ENCODE peak calls at places on chromosomes 16 and 17, in six cellular contexts. One of them, this sample, is unnamed.

GRCh38 chr16:3570420-3571062 is 6.7 kb downstream of the NLRC3 start:
- DNase-seq in cardiac muscle cell: no peak
- DNase-seq in CD8-positive, alpha-beta T cell: no peak
- DNase-seq in epithelial cell of esophagus: no peak
- DNase-seq in HFF-Myc: no peak
- DNase-seq in AG09309: no peak
- DNase-seq in this sample: no peak

GRCh38 chr16:27258241-27258734 is 10.3 kb downstream of the NSMCE1 start:
- DNase-seq in HFF-Myc: no peak
- DNase-seq in cardiac muscle cell: peak
- DNase-seq in epithelial cell of esophagus: peak
- DNase-seq in AG09309: no peak
- DNase-seq in CD8-positive, alpha-beta T cell: no peak
- DNase-seq in this sample: no peak

GRCh38 chr17:44761932-44762810 is 3.4 kb downstream of the ADAM11 start:
- DNase-seq in CD8-positive, alpha-beta T cell: no peak
- DNase-seq in cardiac muscle cell: no peak
- DNase-seq in AG09309: no peak
- DNase-seq in epithelial cell of esophagus: no peak
- DNase-seq in HFF-Myc: no peak
- DNase-seq in this sample: no peak

GRCh38 chr17:14103821-14104220 is 34.5 kb downstream of the COX10 start:
- DNase-seq in CD8-positive, alpha-beta T cell: no peak
- DNase-seq in HFF-Myc: no peak
- DNase-seq in cardiac muscle cell: no peak
- DNase-seq in epithelial cell of esophagus: no peak
- DNase-seq in AG09309: no peak
- DNase-seq in this sample: no peak

GRCh38 chr16:62540496-62540895 is 504.3 kb upstream of the CDH8 start:
- DNase-seq in CD8-positive, alpha-beta T cell: no peak
- DNase-seq in AG09309: no peak
- DNase-seq in HFF-Myc: no peak
- DNase-seq in epithelial cell of esophagus: no peak
- DNase-seq in cardiac muscle cell: no peak
- DNase-seq in this sample: no peak

GRCh38 chr17:53516643-53517042 is 306.1 kb upstream of the KIF2B start:
- DNase-seq in cardiac muscle cell: peak
- DNase-seq in HFF-Myc: no peak
- DNase-seq in epithelial cell of esophagus: peak
- DNase-seq in CD8-positive, alpha-beta T cell: no peak
- DNase-seq in AG09309: no peak
- DNase-seq in this sample: no peak

GRCh38 chr17:81295678-81296381 is 723 bp upstream of the SLC38A10 start:
- DNase-seq in HFF-Myc: no peak
- DNase-seq in CD8-positive, alpha-beta T cell: peak
- DNase-seq in AG09309: no peak
- DNase-seq in cardiac muscle cell: peak
- DNase-seq in epithelial cell of esophagus: peak
- DNase-seq in this sample: peak

GRCh38 chr17:64146418-64147109 is 16.6 kb upstream of the ERN1 start:
- DNase-seq in CD8-positive, alpha-beta T cell: peak
- DNase-seq in cardiac muscle cell: peak
- DNase-seq in AG09309: no peak
- DNase-seq in epithelial cell of esophagus: peak
- DNase-seq in HFF-Myc: no peak
- DNase-seq in this sample: peak

GRCh38 chr16:75096730-75097129 is 19.9 kb downstream of the LDHD start:
- DNase-seq in AG09309: no peak
- DNase-seq in cardiac muscle cell: no peak
- DNase-seq in CD8-positive, alpha-beta T cell: no peak
- DNase-seq in HFF-Myc: no peak
- DNase-seq in epithelial cell of esophagus: peak
- DNase-seq in this sample: no peak

GRCh38 chr16:66366433-66367299 is at the start of gene CDH5:
- DNase-seq in HFF-Myc: no peak
- DNase-seq in epithelial cell of esophagus: no peak
- DNase-seq in cardiac muscle cell: peak
- DNase-seq in CD8-positive, alpha-beta T cell: no peak
- DNase-seq in AG09309: no peak
- DNase-seq in this sample: no peak

GRCh38 chr17:60065136-60065535 is 13.6 kb downstream of the HEATR6 start:
- DNase-seq in AG09309: no peak
- DNase-seq in HFF-Myc: no peak
- DNase-seq in CD8-positive, alpha-beta T cell: no peak
- DNase-seq in epithelial cell of esophagus: peak
- DNase-seq in cardiac muscle cell: peak
- DNase-seq in this sample: no peak

GRCh38 chr17:67829331-67829730 is 4.0 kb downstream of the BPTF start:
- DNase-seq in CD8-positive, alpha-beta T cell: peak
- DNase-seq in epithelial cell of esophagus: peak
- DNase-seq in AG09309: no peak
- DNase-seq in cardiac muscle cell: no peak
- DNase-seq in HFF-Myc: no peak
- DNase-seq in this sample: peak

GRCh38 chr17:60545465-60546191 is 19.6 kb upstream of the APPBP2 start:
- DNase-seq in HFF-Myc: no peak
- DNase-seq in cardiac muscle cell: no peak
- DNase-seq in epithelial cell of esophagus: no peak
- DNase-seq in CD8-positive, alpha-beta T cell: no peak
- DNase-seq in AG09309: no peak
- DNase-seq in this sample: no peak

GRCh38 chr16:68538880-68539701 is at the start of gene ZFP90:
- DNase-seq in CD8-positive, alpha-beta T cell: peak
- DNase-seq in cardiac muscle cell: peak
- DNase-seq in epithelial cell of esophagus: peak
- DNase-seq in AG09309: no peak
- DNase-seq in HFF-Myc: peak
- DNase-seq in this sample: peak

GRCh38 chr17:80941743-80942211 is 49.9 kb upstream of the CHMP6 start:
- DNase-seq in CD8-positive, alpha-beta T cell: no peak
- DNase-seq in AG09309: no peak
- DNase-seq in epithelial cell of esophagus: no peak
- DNase-seq in HFF-Myc: no peak
- DNase-seq in cardiac muscle cell: peak
- DNase-seq in this sample: no peak

GRCh38 chr17:2244545-2245525 is 58.8 kb downstream of the SMG6 start:
- DNase-seq in HFF-Myc: peak
- DNase-seq in epithelial cell of esophagus: peak
- DNase-seq in cardiac muscle cell: peak
- DNase-seq in AG09309: peak
- DNase-seq in CD8-positive, alpha-beta T cell: peak
- DNase-seq in this sample: peak

GRCh38 chr17:6191405-6192095 is 121.4 kb downstream of the WSCD1 start:
- DNase-seq in cardiac muscle cell: no peak
- DNase-seq in CD8-positive, alpha-beta T cell: no peak
- DNase-seq in epithelial cell of esophagus: no peak
- DNase-seq in AG09309: no peak
- DNase-seq in HFF-Myc: no peak
- DNase-seq in this sample: no peak

GRCh38 chr16:30108059-30108855 is 5.1 kb downstream of the GDPD3 start:
- DNase-seq in AG09309: no peak
- DNase-seq in HFF-Myc: no peak
- DNase-seq in epithelial cell of esophagus: no peak
- DNase-seq in cardiac muscle cell: no peak
- DNase-seq in CD8-positive, alpha-beta T cell: no peak
- DNase-seq in this sample: no peak

GRCh38 chr17:55161935-55162555 is 102.7 kb upstream of the HLF start:
- DNase-seq in CD8-positive, alpha-beta T cell: no peak
- DNase-seq in epithelial cell of esophagus: peak
- DNase-seq in cardiac muscle cell: peak
- DNase-seq in AG09309: peak
- DNase-seq in HFF-Myc: peak
- DNase-seq in this sample: no peak

GRCh38 chr17:31738067-31738466 is 121.0 kb downstream of the COPRS start:
- DNase-seq in CD8-positive, alpha-beta T cell: no peak
- DNase-seq in AG09309: no peak
- DNase-seq in epithelial cell of esophagus: no peak
- DNase-seq in cardiac muscle cell: no peak
- DNase-seq in HFF-Myc: no peak
- DNase-seq in this sample: no peak
- TF ChIP-seq CTCF in CD8-positive, alpha-beta T cell: no peak
- TF ChIP-seq CTCF in AG09309: no peak
- TF ChIP-seq CTCF in epithelial cell of esophagus: no peak
- TF ChIP-seq CTCF in cardiac muscle cell: no peak
- TF ChIP-seq CTCF in HFF-Myc: peak
- TF ChIP-seq CTCF in this sample: no peak

GRCh38 chr17:76385892-76386786 is 1.7 kb downstream of the SPHK1 start:
- DNase-seq in HFF-Myc: no peak
- DNase-seq in AG09309: no peak
- DNase-seq in epithelial cell of esophagus: peak
- DNase-seq in cardiac muscle cell: peak
- DNase-seq in CD8-positive, alpha-beta T cell: peak
- DNase-seq in this sample: peak

GRCh38 chr17:76391200-76391715 is 6.8 kb downstream of the SPHK1 start:
- DNase-seq in CD8-positive, alpha-beta T cell: no peak
- DNase-seq in AG09309: no peak
- DNase-seq in HFF-Myc: no peak
- DNase-seq in cardiac muscle cell: no peak
- DNase-seq in epithelial cell of esophagus: no peak
- DNase-seq in this sample: no peak

GRCh38 chr17:76386966-76387765 is 2.8 kb downstream of the SPHK1 start:
- DNase-seq in HFF-Myc: no peak
- DNase-seq in CD8-positive, alpha-beta T cell: no peak
- DNase-seq in AG09309: no peak
- DNase-seq in cardiac muscle cell: no peak
- DNase-seq in epithelial cell of esophagus: no peak
- DNase-seq in this sample: no peak

GRCh38 chr17:76390003-76390421 is 5.6 kb downstream of the SPHK1 start:
- DNase-seq in HFF-Myc: no peak
- DNase-seq in AG09309: no peak
- DNase-seq in epithelial cell of esophagus: no peak
- DNase-seq in CD8-positive, alpha-beta T cell: no peak
- DNase-seq in cardiac muscle cell: no peak
- DNase-seq in this sample: no peak

DNA sequence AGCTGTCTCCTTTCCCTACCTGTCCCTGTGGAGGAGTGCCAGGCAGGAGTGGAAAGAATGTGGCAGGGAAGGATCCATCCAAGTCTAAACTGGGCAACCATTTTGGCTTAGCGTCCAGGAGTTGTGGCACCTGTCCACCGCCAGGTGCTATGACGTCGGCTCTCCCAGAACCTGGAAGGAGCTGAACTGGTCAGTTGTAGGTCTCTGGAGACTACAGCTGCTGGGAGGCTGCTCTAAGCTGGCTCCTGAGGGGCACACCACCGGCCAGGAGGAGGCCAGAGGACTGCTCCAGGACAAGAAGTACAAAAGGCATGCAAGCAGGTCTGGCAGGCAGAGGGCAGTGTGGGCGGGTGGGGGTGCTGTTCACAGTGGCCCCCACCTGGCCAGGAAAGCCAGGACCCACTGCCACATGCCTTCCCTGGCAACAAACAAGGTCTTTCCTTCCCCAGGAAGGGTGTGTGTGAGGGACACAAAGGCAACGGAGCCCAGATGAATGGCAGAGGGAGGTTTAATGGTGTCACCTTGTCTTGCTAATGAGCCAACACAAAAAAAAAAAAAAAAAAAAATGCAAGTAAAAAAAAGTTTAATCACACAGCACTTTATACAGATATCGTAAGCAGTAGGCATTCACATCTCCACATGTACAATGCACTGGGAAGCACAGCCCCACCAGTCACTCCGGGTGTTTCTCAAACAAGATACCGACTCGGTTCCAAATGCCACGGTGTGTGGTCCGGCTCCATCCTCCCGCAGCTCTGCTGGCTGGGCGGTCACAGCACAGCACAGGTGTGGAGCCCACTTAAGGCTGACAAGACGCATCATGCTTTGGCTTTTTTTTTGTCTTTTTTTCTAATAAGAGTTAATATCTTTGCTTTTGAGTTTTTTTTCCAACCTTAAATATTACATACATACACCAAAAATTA is 4.8 kb downstream of the SPHK1 start:
- DNase-seq in AG09309: no peak
- DNase-seq in epithelial cell of esophagus: peak
- DNase-seq in CD8-positive, alpha-beta T cell: no peak
- DNase-seq in cardiac muscle cell: no peak
- DNase-seq in HFF-Myc: no peak
- DNase-seq in this sample: no peak
- TF ChIP-seq CTCF in AG09309: peak
- TF ChIP-seq CTCF in epithelial cell of esophagus: peak
- TF ChIP-seq CTCF in CD8-positive, alpha-beta T cell: no peak
- TF ChIP-seq CTCF in cardiac muscle cell: no peak
- TF ChIP-seq CTCF in HFF-Myc: no peak
- TF ChIP-seq CTCF in this sample: no peak

GRCh38 chr17:78977992-78978973 is 1.4 kb downstream of the LGALS3BP start:
- DNase-seq in cardiac muscle cell: no peak
- DNase-seq in CD8-positive, alpha-beta T cell: no peak
- DNase-seq in AG09309: no peak
- DNase-seq in HFF-Myc: no peak
- DNase-seq in epithelial cell of esophagus: no peak
- DNase-seq in this sample: no peak
- TF ChIP-seq CTCF in cardiac muscle cell: no peak
- TF ChIP-seq CTCF in CD8-positive, alpha-beta T cell: no peak
- TF ChIP-seq CTCF in AG09309: no peak
- TF ChIP-seq CTCF in HFF-Myc: no peak
- TF ChIP-seq CTCF in epithelial cell of esophagus: no peak
- TF ChIP-seq CTCF in this sample: no peak

GRCh38 chr17:17987187-17987896 is 14.7 kb downstream of the DRC3 start:
- DNase-seq in cardiac muscle cell: no peak
- DNase-seq in AG09309: no peak
- DNase-seq in HFF-Myc: no peak
- DNase-seq in epithelial cell of esophagus: no peak
- DNase-seq in CD8-positive, alpha-beta T cell: no peak
- DNase-seq in this sample: no peak

GRCh38 chr17:17983776-17984175 is 11.1 kb downstream of the DRC3 start:
- DNase-seq in AG09309: no peak
- DNase-seq in cardiac muscle cell: no peak
- DNase-seq in HFF-Myc: no peak
- DNase-seq in epithelial cell of esophagus: no peak
- DNase-seq in CD8-positive, alpha-beta T cell: no peak
- DNase-seq in this sample: no peak

GRCh38 chr17:17985153-17985552 is 12.5 kb downstream of the DRC3 start:
- DNase-seq in epithelial cell of esophagus: no peak
- DNase-seq in CD8-positive, alpha-beta T cell: no peak
- DNase-seq in AG09309: no peak
- DNase-seq in cardiac muscle cell: no peak
- DNase-seq in HFF-Myc: no peak
- DNase-seq in this sample: no peak

GRCh38 chr17:17983376-17983775 is 10.7 kb downstream of the DRC3 start:
- DNase-seq in cardiac muscle cell: no peak
- DNase-seq in AG09309: no peak
- DNase-seq in CD8-positive, alpha-beta T cell: no peak
- DNase-seq in HFF-Myc: no peak
- DNase-seq in epithelial cell of esophagus: no peak
- DNase-seq in this sample: no peak

DNA sequence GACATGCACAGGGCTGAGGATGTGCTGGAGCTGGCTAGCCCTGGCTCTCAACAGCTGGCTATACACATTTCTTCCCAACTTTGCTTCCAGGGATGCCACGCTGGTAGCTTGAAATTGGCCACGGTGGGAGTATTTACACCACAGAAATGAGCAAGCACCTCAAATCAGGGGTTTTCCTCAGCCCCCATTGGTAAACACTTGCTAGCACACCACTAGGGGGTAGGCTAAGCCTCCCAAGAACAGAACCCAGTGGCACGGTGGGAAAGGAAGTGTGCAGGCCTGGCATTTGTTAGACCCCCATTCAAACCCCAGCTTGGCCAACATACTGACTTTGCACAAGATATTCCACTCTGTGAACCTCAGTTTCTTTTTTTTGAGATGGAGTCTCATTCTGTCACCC is 12.9 kb downstream of the DRC3 start:
- DNase-seq in CD8-positive, alpha-beta T cell: no peak
- DNase-seq in epithelial cell of esophagus: no peak
- DNase-seq in HFF-Myc: no peak
- DNase-seq in cardiac muscle cell: peak
- DNase-seq in AG09309: no peak
- DNase-seq in this sample: no peak
- TF ChIP-seq CTCF in CD8-positive, alpha-beta T cell: no peak
- TF ChIP-seq CTCF in epithelial cell of esophagus: no peak
- TF ChIP-seq CTCF in HFF-Myc: peak
- TF ChIP-seq CTCF in cardiac muscle cell: peak
- TF ChIP-seq CTCF in AG09309: peak
- TF ChIP-seq CTCF in this sample: peak